ENCODE peak calls at places on chromosomes 1 and 21, in seven cellular contexts. M is stimulated activated CD8-positive, alpha-beta memory T cell treated with anti-CD3 and anti-CD28 coated beads, Interleukin-2, amount 100 ng/mL, for 1 hour; U is stimulated activated CD4-positive, alpha-beta T cell treated with anti-CD3 and anti-CD28 coated beads, Interleukin-15, amount 100 ng/mL, for 24 hours; O is activated naive CD4-positive, alpha-beta T cell; G is fibroblast of lung; B is LHCN-M2; Z is adipocyte. E is an unnamed sample.

GRCh38 chr1:29122662-29122986 is 1.1 kb downstream of the TMEM200B start:
- DNase-seq in M (no peak), U (peak; percentile 35), O (no peak), G (peak; percentile 73), B (no peak), Z (peak; percentile 93), E (no peak)

GRCh38 chr1:151210830-151211229 is 12.5 kb downstream of the PIP5K1A start:
- DNase-seq in M (no peak), U (no peak), O (no peak), G (peak; percentile 41), B (no peak), Z (peak; percentile 27), E (no peak)

GRCh38 chr1:10615336-10615735 is 140.6 kb downstream of the PEX14 start:
- DNase-seq in M (no peak), U (no peak), O (no peak), G (peak; percentile 50), B (no peak), Z (no peak), E (no peak)

GRCh38 chr21:45950740-45951515 is 30.6 kb upstream of the COL6A1 start:
- DNase-seq in M (no peak), U (no peak), O (no peak), G (peak; percentile 53), B (peak; percentile 94), Z (peak; percentile 64), E (no peak)

GRCh38 chr1:43554444-43554992 is 23.8 kb downstream of the PTPRF start:
- DNase-seq in M (no peak), U (peak; percentile 34), O (no peak), G (peak; percentile 53), B (peak; percentile 61), Z (peak; percentile 71), E (no peak)

GRCh38 chr21:39048574-39048973 is 134.7 kb downstream of the PSMG1 start:
- DNase-seq in M (no peak), U (no peak), O (no peak), G (peak; percentile 71), B (peak; percentile 12), Z (peak; percentile 33), E (no peak)

GRCh38 chr1:156076609-156077429 is 5.4 kb downstream of the MEX3A start:
- DNase-seq in M (no peak), U (no peak), O (no peak), G (no peak), B (no peak), Z (no peak), E (no peak)

GRCh38 chr1:109274533-109275476 is 8.1 kb downstream of the PSRC1 start:
- DNase-seq in M (no peak), U (no peak), O (no peak), G (peak; percentile 79), B (peak; percentile 43), Z (peak; percentile 69), E (no peak)

GRCh38 chr1:6262570-6263420 is 1.9 kb upstream of the GPR153 start:
- DNase-seq in M (no peak), U (no peak), O (no peak), G (no peak), B (no peak), Z (no peak), E (no peak)

GRCh38 chr1:116951175-116951935 is 41.6 kb downstream of the PTGFRN start:
- DNase-seq in M (no peak), U (no peak), O (no peak), G (peak; percentile 94), B (peak; percentile 95), Z (peak; percentile 57), E (no peak)

GRCh38 chr1:17711577-17711910 is 43.6 kb upstream of the ACTL8 start:
- DNase-seq in M (no peak), U (no peak), O (no peak), G (no peak), B (no peak), Z (no peak), E (no peak)

GRCh38 chr1:6833804-6834203 is 48.5 kb downstream of the CAMTA1 start:
- DNase-seq in M (no peak), U (no peak), O (no peak), G (no peak), B (no peak), Z (no peak), E (no peak)

GRCh38 chr1:155880856-155881255 is 21.5 kb downstream of the SYT11 start:
- DNase-seq in M (no peak), U (no peak), O (no peak), G (no peak), B (no peak), Z (no peak), E (no peak)

GRCh38 chr1:155250246-155250632 is 5.0 kb downstream of the ENTREP3 start:
- DNase-seq in M (no peak), U (no peak), O (no peak), G (no peak), B (no peak), Z (no peak), E (no peak)

GRCh38 chr1:6603851-6604558 is 1.3 kb upstream of the KLHL21 start:
- DNase-seq in M (no peak), U (peak; percentile 47), O (peak; percentile 15), G (peak; percentile 92), B (peak; percentile 78), Z (peak; percentile 66), E (no peak)

GRCh38 chr1:30684881-30685795 is 38.2 kb downstream of the MATN1 start:
- DNase-seq in M (no peak), U (peak; percentile 36), O (no peak), G (no peak), B (no peak), Z (no peak), E (no peak)

GRCh38 chr1:36792292-36792691 is 242.0 kb downstream of the GRIK3 start:
- DNase-seq in M (no peak), U (no peak), O (no peak), G (no peak), B (no peak), Z (no peak), E (no peak)

GRCh38 chr1:159945483-159946241 is at the start of gene IGSF9:
- DNase-seq in M (peak; percentile 63), U (peak; percentile 82), O (peak; percentile 48), G (peak; percentile 76), B (peak; percentile 31), Z (peak; percentile 83), E (peak; percentile 57)

GRCh38 chr1:47179988-47180563 is 9.8 kb downstream of the PDZK1IP1 start:
- DNase-seq in M (no peak), U (no peak), O (no peak), G (no peak), B (no peak), Z (no peak), E (no peak)

GRCh38 chr1:230861970-230862595 is 6.2 kb downstream of the C1orf198 start:
- DNase-seq in M (no peak), U (no peak), O (no peak), G (no peak), B (peak; percentile 32), Z (peak; percentile 68), E (no peak)

GRCh38 chr1:161390559-161390858 is 22.8 kb upstream of the CFAP126 start:
- DNase-seq in M (no peak), U (no peak), O (no peak), G (no peak), B (no peak), Z (no peak), E (no peak)

GRCh38 chr1:54117815-54118563 is 34.8 kb downstream of the CDCP2 start:
- DNase-seq in M (no peak), U (no peak), O (no peak), G (peak; percentile 47), B (no peak), Z (no peak), E (no peak)

GRCh38 chr21:21000576-21001175 is 2.5 kb downstream of the NCAM2 start:
- DNase-seq in M (no peak), U (no peak), O (no peak), G (no peak), B (no peak), Z (no peak), E (no peak)

GRCh38 chr1:69230223-69230622 is 337.5 kb upstream of the LRRC7 start:
- DNase-seq in M (no peak), U (no peak), O (no peak), G (no peak), B (no peak), Z (no peak), E (no peak)

GRCh38 chr1:86247553-86248279 is 91.1 kb upstream of the COL24A1 start:
- DNase-seq in M (no peak), U (no peak), O (no peak), G (peak; percentile 9), B (peak; percentile 2), Z (peak; percentile 89), E (no peak)

GRCh38 chr1:101200513-101200912 is 36.3 kb upstream of the S1PR1 start:
- DNase-seq in M (no peak), U (no peak), O (no peak), G (peak; percentile 94), B (peak; percentile 89), Z (peak; percentile 84), E (no peak)

E was measured in cerebellar nuclear complex.